ENCODE peak calls at places on chromosome 1, in ten cellular contexts. F, L, Z, V, T, I, E, K, R and S are unnamed samples.

GRCh38 chr1:209756608-209757445 is 974 bp downstream of the TRAF3IP3 start:
- DNase-seq in F (no peak), L (no peak), Z (no peak), V (peak), T (peak), I (no peak), E (no peak), K (no peak), R (no peak), S (peak)

GRCh38 chr1:246680180-246680579 is 44.0 kb upstream of the SCCPDH start:
- DNase-seq in F (no peak), L (no peak), Z (no peak), V (no peak), T (no peak), I (no peak), E (peak), K (no peak), R (no peak), S (no peak)

GRCh38 chr1:51837243-51837642 is 41.3 kb downstream of the NRDC start:
- DNase-seq in F (peak), L (no peak), Z (no peak), V (no peak), T (no peak), I (no peak), E (no peak), K (no peak), R (no peak), S (no peak)

GRCh38 chr1:232250838-232251237 is 379.1 kb downstream of the SIPA1L2 start:
- DNase-seq in F (no peak), L (peak), Z (no peak), V (no peak), T (no peak), I (no peak), E (no peak), K (no peak), R (no peak), S (no peak)

GRCh38 chr1:9785406-9785805 is 38.4 kb downstream of the CLSTN1 start:
- DNase-seq in F (no peak), L (no peak), Z (no peak), V (no peak), T (no peak), I (no peak), E (no peak), K (no peak), R (no peak), S (peak)

GRCh38 chr1:201925961-201926585 is 20.3 kb downstream of the LMOD1 start:
- DNase-seq in F (no peak), L (no peak), Z (no peak), V (no peak), T (no peak), I (no peak), E (peak), K (no peak), R (peak), S (no peak)

GRCh38 chr1:35575401-35575958 is 2.4 kb downstream of the TFAP2E start:
- DNase-seq in F (no peak), L (no peak), Z (no peak), V (no peak), T (no peak), I (no peak), E (no peak), K (no peak), R (no peak), S (peak)

GRCh38 chr1:109725510-109725909 is 13.5 kb downstream of the GSTM5 start:
- DNase-seq in F (no peak), L (no peak), Z (no peak), V (no peak), T (no peak), I (no peak), E (no peak), K (no peak), R (no peak), S (no peak)

GRCh38 chr1:10793129-10793651 is 3.3 kb downstream of the CASZ1 start:
- DNase-seq in F (peak), L (peak), Z (no peak), V (peak), T (no peak), I (peak), E (no peak), K (no peak), R (peak), S (peak)

GRCh38 chr1:47616906-47617305 is 179.1 kb downstream of the FOXD2 start:
- DNase-seq in F (no peak), L (no peak), Z (no peak), V (no peak), T (no peak), I (no peak), E (no peak), K (no peak), R (no peak), S (no peak)

GRCh38 chr1:183090386-183091006 is 67.3 kb downstream of the LAMC1 start:
- DNase-seq in F (no peak), L (no peak), Z (no peak), V (no peak), T (no peak), I (no peak), E (peak), K (peak), R (peak), S (no peak)

GRCh38 chr1:61851849-61852692 is 109.8 kb downstream of the PATJ start:
- DNase-seq in F (peak), L (peak), Z (peak), V (peak), T (peak), I (peak), E (peak), K (peak), R (peak), S (no peak)

GRCh38 chr1:201251851-201252430 is 31.4 kb upstream of the PKP1 start:
- DNase-seq in F (no peak), L (no peak), Z (no peak), V (no peak), T (no peak), I (no peak), E (no peak), K (no peak), R (no peak), S (no peak)

GRCh38 chr1:178544531-178544930 is 31.6 kb downstream of the TEX35 start:
- DNase-seq in F (no peak), L (no peak), Z (no peak), V (no peak), T (peak), I (peak), E (no peak), K (no peak), R (no peak), S (no peak)

GRCh38 chr1:225435957-225436392 is 8.1 kb upstream of the LBR start:
- DNase-seq in F (no peak), L (no peak), Z (no peak), V (no peak), T (peak), I (no peak), E (no peak), K (peak), R (no peak), S (no peak)

GRCh38 chr1:166080965-166081870 is 85.6 kb downstream of the FAM78B start:
- DNase-seq in F (no peak), L (no peak), Z (no peak), V (no peak), T (no peak), I (no peak), E (no peak), K (no peak), R (no peak), S (no peak)

GRCh38 chr1:147211577-147211976 is 13.6 kb downstream of the FMO5 start:
- DNase-seq in F (no peak), L (no peak), Z (no peak), V (no peak), T (no peak), I (peak), E (no peak), K (no peak), R (no peak), S (no peak)

GRCh38 chr1:204961765-204962419 is 81.1 kb upstream of the CNTN2 start:
- DNase-seq in F (no peak), L (no peak), Z (no peak), V (no peak), T (peak), I (no peak), E (no peak), K (no peak), R (no peak), S (no peak)

GRCh38 chr1:27643626-27644368 is 8.8 kb upstream of the FGR start:
- DNase-seq in F (peak), L (peak), Z (peak), V (peak), T (peak), I (no peak), E (peak), K (peak), R (peak), S (peak)

GRCh38 chr1:3756394-3756793 is 4.1 kb downstream of the CCDC27 start:
- DNase-seq in F (no peak), L (no peak), Z (no peak), V (no peak), T (no peak), I (no peak), E (no peak), K (no peak), R (no peak), S (peak)
- H3K27ac ChIP-seq in F (no peak), L (no peak), Z (no peak), V (no peak), T (no peak), I (no peak), E (no peak), K (no peak), R (no peak), S (no peak)

DNA sequence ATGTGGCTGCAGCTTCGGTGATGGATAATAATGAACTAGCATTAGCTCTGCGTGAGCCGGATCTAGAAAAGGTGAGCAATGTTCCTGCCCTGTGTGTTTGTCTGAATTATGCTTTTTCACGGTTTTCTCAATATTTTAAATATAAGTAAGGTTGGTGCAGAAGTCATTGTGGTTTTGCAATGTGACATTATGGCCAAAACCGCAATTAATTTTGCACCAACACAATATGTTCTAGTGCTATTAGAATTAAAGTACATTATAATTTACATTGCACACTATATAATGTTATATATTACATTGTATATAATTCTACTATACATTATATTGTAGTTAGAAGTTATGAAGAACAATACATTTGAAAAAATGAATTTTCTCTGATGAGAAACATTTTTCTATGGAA is 255.8 kb downstream of the ZP4 start:
- DNase-seq in F (no peak), L (no peak), Z (no peak), V (no peak), T (no peak), I (no peak), E (no peak), K (no peak), R (no peak), S (no peak)
- H3K4me2 ChIP-seq in F (no peak), L (no peak), Z (no peak), V (no peak), T (no peak), I (no peak), E (no peak), K (no peak), R (no peak), S (no peak)

GRCh38 chr1:248834343-248834940 is 3.6 kb upstream of the ZNF672 start:
- DNase-seq in F (no peak), L (no peak), Z (no peak), V (no peak), T (no peak), I (no peak), E (no peak), K (no peak), R (no peak), S (no peak)
- H2AFZ ChIP-seq in F (no peak), L (no peak), Z (no peak), V (peak), T (no peak), I (no peak), E (no peak), K (peak), R (no peak), S (no peak)

GRCh38 chr1:21704055-21704660 is 35.0 kb upstream of the RAP1GAP start:
- DNase-seq in F (no peak), L (no peak), Z (no peak), V (no peak), T (no peak), I (no peak), E (no peak), K (no peak), R (no peak), S (no peak)

GRCh38 chr1:21707891-21708290 is 38.7 kb upstream of the RAP1GAP start:
- DNase-seq in F (no peak), L (no peak), Z (no peak), V (no peak), T (no peak), I (no peak), E (no peak), K (no peak), R (no peak), S (no peak)

GRCh38 chr1:21705303-21705980 is 36.3 kb upstream of the RAP1GAP start:
- DNase-seq in F (no peak), L (no peak), Z (no peak), V (no peak), T (no peak), I (no peak), E (no peak), K (no peak), R (no peak), S (no peak)

GRCh38 chr1:21707086-21707840 is 38.1 kb upstream of the RAP1GAP start:
- DNase-seq in F (no peak), L (no peak), Z (no peak), V (no peak), T (no peak), I (no peak), E (peak), K (no peak), R (no peak), S (peak)

GRCh38 chr1:21706151-21706835 is 37.1 kb upstream of the RAP1GAP start:
- DNase-seq in F (no peak), L (peak), Z (no peak), V (no peak), T (peak), I (no peak), E (peak), K (peak), R (peak), S (no peak)
- H3K27ac ChIP-seq in F (no peak), L (peak), Z (no peak), V (no peak), T (no peak), I (no peak), E (no peak), K (peak), R (no peak), S (no peak)

GRCh38 chr1:92516574-92516973 is 29.8 kb upstream of the GFI1 start:
- DNase-seq in F (no peak), L (no peak), Z (no peak), V (no peak), T (no peak), I (no peak), E (no peak), K (no peak), R (no peak), S (no peak)

GRCh38 chr1:92509619-92510018 is 22.9 kb upstream of the GFI1 start:
- DNase-seq in F (no peak), L (no peak), Z (no peak), V (no peak), T (no peak), I (no peak), E (no peak), K (no peak), R (no peak), S (no peak)

GRCh38 chr1:92515796-92516201 is 29.1 kb upstream of the GFI1 start:
- DNase-seq in F (no peak), L (no peak), Z (no peak), V (no peak), T (no peak), I (no peak), E (no peak), K (no peak), R (peak), S (no peak)

GRCh38 chr1:92511541-92511940 is 24.8 kb upstream of the GFI1 start:
- DNase-seq in F (no peak), L (no peak), Z (no peak), V (no peak), T (no peak), I (no peak), E (no peak), K (no peak), R (no peak), S (no peak)
- H3K4me2 ChIP-seq in F (no peak), L (no peak), Z (no peak), V (no peak), T (no peak), I (no peak), E (no peak), K (no peak), R (no peak), S (no peak)

DNA sequence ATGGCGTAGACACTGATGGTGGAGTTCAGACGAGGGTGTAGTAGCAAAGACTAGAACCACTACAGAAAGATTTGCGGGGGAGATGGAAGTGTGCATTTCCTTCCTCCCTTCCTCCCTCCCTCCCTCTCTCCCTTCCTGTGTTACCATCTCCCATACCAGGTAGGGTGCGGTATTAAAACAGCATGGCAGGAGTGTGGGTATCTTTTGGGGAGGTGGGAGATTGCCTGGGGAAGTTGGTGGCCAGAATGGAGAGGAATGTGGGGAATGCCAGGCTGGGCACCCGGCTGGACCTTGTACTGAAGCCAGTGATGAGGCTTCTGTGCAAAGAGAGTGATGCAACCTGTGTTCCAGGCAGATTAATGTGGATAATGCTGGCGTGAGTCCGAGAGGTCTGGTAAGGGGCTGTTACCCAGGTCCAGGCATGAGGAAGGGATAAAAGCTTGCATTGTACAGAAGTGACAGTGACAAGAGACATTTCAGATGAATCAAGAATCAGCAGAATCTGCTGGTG is 30.3 kb upstream of the PPP2R5A start:
- DNase-seq in F (no peak), L (no peak), Z (no peak), V (no peak), T (no peak), I (no peak), E (no peak), K (no peak), R (no peak), S (no peak)
- H2AFZ ChIP-seq in F (no peak), L (no peak), Z (no peak), V (no peak), T (peak), I (no peak), E (no peak), K (no peak), R (no peak), S (no peak)